ENCODE peak calls at places on chromosomes 13 and 19, in six cellular contexts. One of them, this sample, is unnamed.

GRCh38 chr19:35120898-35121297 is 5.3 kb downstream of the FXYD3 start:
- DNase-seq in dorsolateral prefrontal cortex: no peak
- DNase-seq in heart right ventricle: no peak
- DNase-seq in fibroblast of lung: no peak
- DNase-seq in tibial artery: no peak
- DNase-seq in lung: no peak
- DNase-seq in this sample: no peak

GRCh38 chr19:6887326-6887725 is at the start of gene ADGRE1:
- DNase-seq in dorsolateral prefrontal cortex: no peak
- DNase-seq in heart right ventricle: no peak
- DNase-seq in fibroblast of lung: no peak
- DNase-seq in tibial artery: no peak
- DNase-seq in lung: no peak
- DNase-seq in this sample: no peak

GRCh38 chr13:81591528-81592220 is 1250.7 kb upstream of the SPRY2 start:
- DNase-seq in dorsolateral prefrontal cortex: no peak
- DNase-seq in heart right ventricle: no peak
- DNase-seq in fibroblast of lung: no peak
- DNase-seq in tibial artery: no peak
- DNase-seq in lung: no peak
- DNase-seq in this sample: no peak

GRCh38 chr19:15506074-15506565 is 2.2 kb upstream of the CYP4F22 start:
- DNase-seq in dorsolateral prefrontal cortex: no peak
- DNase-seq in heart right ventricle: no peak
- DNase-seq in fibroblast of lung: no peak
- DNase-seq in tibial artery: no peak
- DNase-seq in lung: no peak
- DNase-seq in this sample: no peak

GRCh38 chr13:62663767-62664166 is 1248.1 kb upstream of the PCDH20 start:
- DNase-seq in dorsolateral prefrontal cortex: no peak
- DNase-seq in heart right ventricle: no peak
- DNase-seq in fibroblast of lung: no peak
- DNase-seq in tibial artery: no peak
- DNase-seq in lung: no peak
- DNase-seq in this sample: no peak

GRCh38 chr13:99760456-99760855 is 211.1 kb downstream of the ZIC5 start:
- DNase-seq in dorsolateral prefrontal cortex: no peak
- DNase-seq in heart right ventricle: no peak
- DNase-seq in fibroblast of lung: no peak
- DNase-seq in tibial artery: no peak
- DNase-seq in lung: no peak
- DNase-seq in this sample: no peak

GRCh38 chr13:44364601-44365000 is 9.0 kb upstream of the SERP2 start:
- DNase-seq in dorsolateral prefrontal cortex: no peak
- DNase-seq in heart right ventricle: no peak
- DNase-seq in fibroblast of lung: peak
- DNase-seq in tibial artery: no peak
- DNase-seq in lung: no peak
- DNase-seq in this sample: no peak

GRCh38 chr19:33368074-33368864 is 5.2 kb upstream of the CEBPG start:
- DNase-seq in dorsolateral prefrontal cortex: no peak
- DNase-seq in heart right ventricle: no peak
- DNase-seq in fibroblast of lung: peak
- DNase-seq in tibial artery: no peak
- DNase-seq in lung: no peak
- DNase-seq in this sample: no peak

GRCh38 chr13:46728777-46729176 is 68.2 kb downstream of the ESD start:
- DNase-seq in dorsolateral prefrontal cortex: no peak
- DNase-seq in heart right ventricle: no peak
- DNase-seq in fibroblast of lung: no peak
- DNase-seq in tibial artery: no peak
- DNase-seq in lung: no peak
- DNase-seq in this sample: no peak

GRCh38 chr19:13425151-13425550 is 81.1 kb downstream of the CACNA1A start:
- DNase-seq in dorsolateral prefrontal cortex: no peak
- DNase-seq in heart right ventricle: no peak
- DNase-seq in fibroblast of lung: no peak
- DNase-seq in tibial artery: no peak
- DNase-seq in lung: no peak
- DNase-seq in this sample: no peak

GRCh38 chr19:49638360-49638759 is 1.6 kb downstream of the RRAS start:
- DNase-seq in dorsolateral prefrontal cortex: no peak
- DNase-seq in heart right ventricle: no peak
- DNase-seq in fibroblast of lung: no peak
- DNase-seq in tibial artery: no peak
- DNase-seq in lung: no peak
- DNase-seq in this sample: no peak

GRCh38 chr19:6739884-6740588 is 556 bp downstream of the TRIP10 start:
- DNase-seq in dorsolateral prefrontal cortex: no peak
- DNase-seq in heart right ventricle: peak
- DNase-seq in fibroblast of lung: no peak
- DNase-seq in tibial artery: no peak
- DNase-seq in lung: no peak
- DNase-seq in this sample: peak

GRCh38 chr13:91601807-91602206 is 203.4 kb downstream of the GPC5 start:
- DNase-seq in dorsolateral prefrontal cortex: no peak
- DNase-seq in heart right ventricle: no peak
- DNase-seq in fibroblast of lung: no peak
- DNase-seq in tibial artery: no peak
- DNase-seq in lung: no peak
- DNase-seq in this sample: no peak

GRCh38 chr13:113764793-113765190 is 5.8 kb downstream of the TMEM255B start:
- DNase-seq in dorsolateral prefrontal cortex: no peak
- DNase-seq in heart right ventricle: no peak
- DNase-seq in fibroblast of lung: no peak
- DNase-seq in tibial artery: peak
- DNase-seq in lung: no peak
- DNase-seq in this sample: no peak

GRCh38 chr13:50831510-50831909 is 12.0 kb downstream of the DLEU7 start:
- DNase-seq in dorsolateral prefrontal cortex: no peak
- DNase-seq in heart right ventricle: no peak
- DNase-seq in fibroblast of lung: peak
- DNase-seq in tibial artery: no peak
- DNase-seq in lung: no peak
- DNase-seq in this sample: no peak

GRCh38 chr19:35117791-35118190 is 2.2 kb downstream of the FXYD3 start:
- DNase-seq in dorsolateral prefrontal cortex: no peak
- DNase-seq in heart right ventricle: no peak
- DNase-seq in fibroblast of lung: no peak
- DNase-seq in tibial artery: no peak
- DNase-seq in lung: peak
- DNase-seq in this sample: no peak

GRCh38 chr13:49821216-49821820 is 28.8 kb upstream of the KPNA3 start:
- DNase-seq in dorsolateral prefrontal cortex: no peak
- DNase-seq in heart right ventricle: no peak
- DNase-seq in fibroblast of lung: no peak
- DNase-seq in tibial artery: no peak
- DNase-seq in lung: no peak
- DNase-seq in this sample: no peak

GRCh38 chr19:7579182-7579581 is 16.5 kb upstream of the CAMSAP3 start:
- DNase-seq in dorsolateral prefrontal cortex: no peak
- DNase-seq in heart right ventricle: no peak
- DNase-seq in fibroblast of lung: no peak
- DNase-seq in tibial artery: no peak
- DNase-seq in lung: no peak
- DNase-seq in this sample: no peak

GRCh38 chr19:48393559-48394330 is at the start of gene GRIN2D:
- DNase-seq in dorsolateral prefrontal cortex: no peak
- DNase-seq in heart right ventricle: no peak
- DNase-seq in fibroblast of lung: peak
- DNase-seq in tibial artery: no peak
- DNase-seq in lung: no peak
- DNase-seq in this sample: no peak

GRCh38 chr13:45674908-45675307 is 27.2 kb upstream of the CBY2 start:
- DNase-seq in dorsolateral prefrontal cortex: no peak
- DNase-seq in heart right ventricle: no peak
- DNase-seq in fibroblast of lung: peak
- DNase-seq in tibial artery: no peak
- DNase-seq in lung: no peak
- DNase-seq in this sample: no peak

GRCh38 chr19:10603084-10603872 is 16.2 kb upstream of the AP1M2 start:
- DNase-seq in dorsolateral prefrontal cortex: no peak
- DNase-seq in heart right ventricle: peak
- DNase-seq in fibroblast of lung: no peak
- DNase-seq in tibial artery: peak
- DNase-seq in lung: no peak
- DNase-seq in this sample: peak

GRCh38 chr13:23868521-23868920 is 20.7 kb downstream of the MIPEP start:
- DNase-seq in dorsolateral prefrontal cortex: no peak
- DNase-seq in heart right ventricle: no peak
- DNase-seq in fibroblast of lung: peak
- DNase-seq in tibial artery: no peak
- DNase-seq in lung: no peak
- DNase-seq in this sample: no peak

GRCh38 chr19:5578094-5578846 is 10.5 kb upstream of the TINCR start:
- DNase-seq in dorsolateral prefrontal cortex: peak
- DNase-seq in heart right ventricle: peak
- DNase-seq in fibroblast of lung: no peak
- DNase-seq in tibial artery: no peak
- DNase-seq in lung: peak
- DNase-seq in this sample: no peak

GRCh38 chr19:5621945-5622464 is 571 bp downstream of the SAFB2 start:
- DNase-seq in dorsolateral prefrontal cortex: no peak
- DNase-seq in heart right ventricle: peak
- DNase-seq in fibroblast of lung: no peak
- DNase-seq in tibial artery: peak
- DNase-seq in lung: no peak
- DNase-seq in this sample: peak

GRCh38 chr13:59447031-59447430 is 716.7 kb downstream of the DIAPH3 start:
- DNase-seq in dorsolateral prefrontal cortex: no peak
- DNase-seq in heart right ventricle: no peak
- DNase-seq in fibroblast of lung: peak
- DNase-seq in tibial artery: no peak
- DNase-seq in lung: no peak
- DNase-seq in this sample: no peak

GRCh38 chr13:42996584-42996983 is 4.5 kb upstream of the EPSTI1 start:
- DNase-seq in dorsolateral prefrontal cortex: no peak
- DNase-seq in heart right ventricle: no peak
- DNase-seq in fibroblast of lung: peak
- DNase-seq in tibial artery: no peak
- DNase-seq in lung: no peak
- DNase-seq in this sample: no peak

GRCh38 chr13:42999491-42999890 is 7.5 kb upstream of the EPSTI1 start:
- DNase-seq in dorsolateral prefrontal cortex: no peak
- DNase-seq in heart right ventricle: no peak
- DNase-seq in fibroblast of lung: no peak
- DNase-seq in tibial artery: no peak
- DNase-seq in lung: no peak
- DNase-seq in this sample: no peak

GRCh38 chr13:42994878-42995277 is 2.8 kb upstream of the EPSTI1 start:
- DNase-seq in dorsolateral prefrontal cortex: no peak
- DNase-seq in heart right ventricle: no peak
- DNase-seq in fibroblast of lung: no peak
- DNase-seq in tibial artery: no peak
- DNase-seq in lung: no peak
- DNase-seq in this sample: no peak

GRCh38 chr13:42992585-42993122 is 613 bp upstream of the EPSTI1 start:
- DNase-seq in dorsolateral prefrontal cortex: no peak
- DNase-seq in heart right ventricle: no peak
- DNase-seq in fibroblast of lung: no peak
- DNase-seq in tibial artery: no peak
- DNase-seq in lung: no peak
- DNase-seq in this sample: no peak

DNA sequence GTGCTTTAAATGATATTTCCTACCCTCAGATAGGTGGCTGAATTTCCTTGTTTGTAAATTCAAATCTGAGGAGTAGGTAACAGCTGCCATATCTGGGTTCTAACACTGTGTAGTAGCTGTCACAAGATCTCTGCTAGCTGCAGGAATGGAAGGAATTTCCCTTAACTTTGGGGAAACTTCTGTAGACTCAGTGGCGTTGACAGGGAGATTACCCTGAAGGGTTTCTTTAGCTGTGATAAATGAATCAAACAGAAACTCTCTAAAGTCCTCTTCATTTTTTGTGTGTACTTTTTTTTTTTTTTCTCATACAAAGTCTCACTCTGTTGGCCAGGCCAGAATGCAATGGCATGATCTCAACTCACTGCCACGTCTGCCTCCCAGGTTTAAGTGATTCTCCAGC is 5.3 kb upstream of the EPSTI1 start:
- DNase-seq in dorsolateral prefrontal cortex: no peak
- DNase-seq in heart right ventricle: no peak
- DNase-seq in fibroblast of lung: peak
- DNase-seq in tibial artery: no peak
- DNase-seq in lung: no peak
- DNase-seq in this sample: no peak
- H3K4me3 ChIP-seq in dorsolateral prefrontal cortex: no peak
- H3K4me3 ChIP-seq in heart right ventricle: no peak
- H3K4me3 ChIP-seq in fibroblast of lung: no peak
- H3K4me3 ChIP-seq in tibial artery: no peak
- H3K4me3 ChIP-seq in lung: no peak
- H3K4me3 ChIP-seq in this sample: no peak

GRCh38 chr19:38361633-38362075 is 12.7 kb upstream of the PSMD8 start:
- DNase-seq in dorsolateral prefrontal cortex: no peak
- DNase-seq in heart right ventricle: peak
- DNase-seq in fibroblast of lung: peak
- DNase-seq in tibial artery: peak
- DNase-seq in lung: peak
- DNase-seq in this sample: no peak
- H3K27ac ChIP-seq in dorsolateral prefrontal cortex: no peak
- H3K27ac ChIP-seq in heart right ventricle: peak
- H3K27ac ChIP-seq in fibroblast of lung: no peak
- H3K27ac ChIP-seq in tibial artery: no peak
- H3K27ac ChIP-seq in lung: no peak
- H3K27ac ChIP-seq in this sample: peak

DNA sequence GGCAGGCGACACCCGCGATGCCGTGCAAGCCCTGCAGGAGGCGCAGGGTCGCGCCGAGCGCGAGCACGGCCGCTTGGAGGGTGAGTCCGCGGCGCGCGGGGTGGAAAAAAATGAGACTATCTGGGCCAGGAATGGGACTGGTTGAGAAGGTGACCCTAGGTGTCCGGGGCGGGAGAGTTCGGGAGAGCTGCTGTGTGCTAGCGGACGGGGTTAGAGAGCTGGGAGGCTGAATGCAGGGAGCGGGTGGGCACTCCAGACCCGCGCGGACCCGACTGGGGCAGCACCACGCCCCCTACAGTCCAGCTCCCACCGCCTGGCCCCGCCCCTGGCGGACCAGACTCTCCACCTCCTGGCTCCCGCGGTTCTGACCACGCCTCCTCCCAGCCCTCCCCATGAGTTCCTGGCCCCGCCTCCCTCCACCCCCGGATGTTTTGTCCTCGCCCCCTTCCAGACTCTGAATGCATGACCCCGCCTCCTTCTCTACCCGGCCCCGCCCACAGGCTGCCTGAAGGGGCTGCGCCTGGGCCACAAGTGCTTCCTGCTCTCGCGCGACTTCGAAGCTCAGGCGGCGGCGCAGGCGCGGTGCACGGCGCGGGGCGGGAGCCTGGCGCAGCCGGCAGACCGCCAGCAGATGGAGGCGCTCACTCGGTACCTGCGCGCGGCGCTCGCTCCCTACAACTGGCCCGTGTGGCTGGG is 1.5 kb downstream of the CLEC11A start:
- DNase-seq in dorsolateral prefrontal cortex: peak
- DNase-seq in heart right ventricle: peak
- DNase-seq in fibroblast of lung: peak
- DNase-seq in tibial artery: peak
- DNase-seq in lung: peak
- DNase-seq in this sample: peak
- TF ChIP-seq CTCF in dorsolateral prefrontal cortex: peak
- TF ChIP-seq CTCF in heart right ventricle: peak
- TF ChIP-seq CTCF in fibroblast of lung: peak
- TF ChIP-seq CTCF in tibial artery: peak
- TF ChIP-seq CTCF in lung: no peak
- TF ChIP-seq CTCF in this sample: no peak

GRCh38 chr13:33817513-33817842 is 471 bp upstream of the RFC3 start:
- DNase-seq in dorsolateral prefrontal cortex: no peak
- DNase-seq in heart right ventricle: no peak
- DNase-seq in fibroblast of lung: peak
- DNase-seq in tibial artery: no peak
- DNase-seq in lung: no peak
- DNase-seq in this sample: no peak
- H3K4me3 ChIP-seq in dorsolateral prefrontal cortex: peak
- H3K4me3 ChIP-seq in heart right ventricle: peak
- H3K4me3 ChIP-seq in fibroblast of lung: peak
- H3K4me3 ChIP-seq in tibial artery: peak
- H3K4me3 ChIP-seq in lung: no peak
- H3K4me3 ChIP-seq in this sample: peak

This sample was measured in coronary artery.